ENCODE peak calls at places on chromosomes 7 and 10, in nine cellular contexts. S is ACHN, B is sciatic nerve, F is ureter, C is mesendoderm, Y is left cardiac atrium, T is GM12865, Z is posterior cingulate gyrus, H is cardiac muscle cell. G is an unnamed sample.

GRCh38 chr10:30917790-30918189 is 113.9 kb downstream of the ZNF438 start:
- DNase-seq in S (no peak), B (no peak), F (no peak), C (no peak), Y (no peak), T (no peak), Z (no peak), H (no peak), G (no peak)

GRCh38 chr7:157490465-157490912 is 153.7 kb downstream of the DNAJB6 start:
- DNase-seq in S (peak; percentile 41), B (no peak), F (peak; percentile 48), C (no peak), Y (no peak), T (peak; percentile 51), Z (no peak), H (peak; percentile 72), G (no peak)

GRCh38 chr7:36408589-36408988 is 18.9 kb downstream of the ANLN start:
- DNase-seq in S (no peak), B (no peak), F (no peak), C (no peak), Y (no peak), T (no peak), Z (no peak), H (peak; percentile 51), G (no peak)

GRCh38 chr7:1558181-1558811 is 2.3 kb upstream of the TMEM184A start:
- DNase-seq in S (peak; percentile 30), B (peak; percentile 61), F (no peak), C (peak; percentile 61), Y (peak; percentile 68), T (no peak), Z (no peak), H (peak; percentile 26), G (peak; percentile 70)

GRCh38 chr7:1511829-1512422 is 7.7 kb upstream of the INTS1 start:
- DNase-seq in S (no peak), B (no peak), F (no peak), C (no peak), Y (no peak), T (no peak), Z (no peak), H (no peak), G (no peak)

GRCh38 chr10:18400911-18401260 is 250.5 kb downstream of the NSUN6 start:
- DNase-seq in S (no peak), B (no peak), F (no peak), C (peak; percentile 34), Y (no peak), T (no peak), Z (no peak), H (no peak), G (peak; percentile 71)

GRCh38 chr10:28548781-28549498 is 16.0 kb downstream of the WAC start:
- DNase-seq in S (peak; percentile 19), B (no peak), F (no peak), C (no peak), Y (no peak), T (no peak), Z (no peak), H (no peak), G (no peak)

GRCh38 chr7:139421123-139421522 is 61.4 kb downstream of the LUC7L2 start:
- DNase-seq in S (no peak), B (no peak), F (no peak), C (no peak), Y (no peak), T (no peak), Z (no peak), H (no peak), G (no peak)

GRCh38 chr10:132785433-132786278 is at the start of gene NKX6-2:
- DNase-seq in S (no peak), B (no peak), F (no peak), C (no peak), Y (no peak), T (no peak), Z (no peak), H (peak; percentile 13), G (peak; percentile 61)

GRCh38 chr7:37230221-37230620 is 218.4 kb downstream of the ELMO1 start:
- DNase-seq in S (no peak), B (no peak), F (no peak), C (no peak), Y (peak; percentile 62), T (no peak), Z (no peak), H (peak; percentile 25), G (no peak)

GRCh38 chr7:158541330-158542010 is 46.2 kb downstream of the PTPRN2 start:
- DNase-seq in S (no peak), B (no peak), F (no peak), C (no peak), Y (no peak), T (peak; percentile 24), Z (no peak), H (no peak), G (no peak)

GRCh38 chr7:20026762-20027161 is 190.4 kb downstream of the MACC1 start:
- DNase-seq in S (no peak), B (no peak), F (no peak), C (peak; percentile 28), Y (no peak), T (no peak), Z (no peak), H (no peak), G (peak; percentile 61)

GRCh38 chr10:103890194-103890658 is 27.8 kb downstream of the STN1 start:
- DNase-seq in S (no peak), B (no peak), F (peak; percentile 89), C (peak; percentile 57), Y (peak; percentile 35), T (no peak), Z (no peak), H (no peak), G (no peak)

G was measured in GM23338.